ENCODE peak calls at places on chromosomes 13 and 19, in seven cellular contexts. T, L, Z, W, D, G and P are unnamed samples.
A peak's percentile ranks its signal among the peaks of the same experiment; 100 is the strongest.

GRCh38 chr19:11179716-11180297 is 17.5 kb downstream of the KANK2 start:
- DNase-seq in W (no peak), T (no peak), L (no peak), Z (peak; percentile 76), G (peak; percentile 72), D (no peak), P (peak; percentile 23)

GRCh38 chr13:108859202-108860012 is 230.0 kb downstream of the MYO16 start:
- DNase-seq in W (no peak), Z (peak; percentile 31), T (no peak), D (no peak), G (peak; percentile 98), L (peak; percentile 55), P (peak; percentile 94)

GRCh38 chr19:50398675-50399367 is 14.7 kb downstream of the POLD1 start:
- DNase-seq in G (no peak), D (no peak), Z (no peak), T (no peak), W (no peak), L (no peak), P (no peak)

GRCh38 chr19:33604651-33605050 is 17.1 kb upstream of the CHST8 start:
- DNase-seq in L (no peak), D (no peak), T (no peak), Z (no peak), W (no peak), G (no peak), P (no peak)

GRCh38 chr13:108917581-108917980 is 288.2 kb downstream of the MYO16 start:
- DNase-seq in W (no peak), T (no peak), D (no peak), Z (peak; percentile 64), G (peak; percentile 31), L (peak; percentile 71), P (peak; percentile 86)

GRCh38 chr13:29474991-29475390 is 120.5 kb downstream of the SLC7A1 start:
- DNase-seq in G (peak; percentile 81), D (no peak), T (no peak), Z (peak; percentile 60), L (peak; percentile 77), W (no peak), P (peak; percentile 95)

GRCh38 chr13:42041017-42041683 is 7.3 kb upstream of the DGKH start:
- DNase-seq in W (peak; percentile 44), T (peak; percentile 13), L (peak; percentile 60), D (peak; percentile 37), G (peak; percentile 56), Z (peak; percentile 21), P (peak; percentile 57)

GRCh38 chr19:47698631-47699359 is 14.4 kb upstream of the EHD2 start:
- DNase-seq in W (no peak), D (no peak), G (no peak), Z (no peak), T (no peak), L (no peak), P (no peak)

GRCh38 chr13:24038405-24038804 is 122.1 kb upstream of the SPATA13 start:
- DNase-seq in W (no peak), Z (peak; percentile 47), G (peak; percentile 27), L (peak; percentile 72), T (no peak), D (no peak), P (peak; percentile 75)

GRCh38 chr19:22608441-22608840 is 25.7 kb upstream of the ZNF492 start:
- DNase-seq in Z (no peak), G (no peak), L (no peak), T (no peak), W (no peak), D (no peak), P (no peak)

GRCh38 chr19:55446060-55446459 is 3.0 kb upstream of the SHISA7 start:
- DNase-seq in W (no peak), Z (no peak), L (no peak), D (no peak), G (no peak), T (no peak), P (no peak)

GRCh38 chr13:107834268-107834667 is 381.1 kb downstream of the LIG4 start:
- DNase-seq in L (no peak), D (no peak), Z (no peak), G (no peak), T (no peak), W (no peak), P (peak; percentile 43)

GRCh38 chr19:55442372-55443044 is 592 bp downstream of the SHISA7 start:
- DNase-seq in D (no peak), T (no peak), Z (no peak), W (no peak), L (no peak), G (no peak), P (no peak)